ENCODE peak calls at places on chromosomes 4 and X, in nine cellular contexts. One of them, this sample, is unnamed.

GRCh38 chrX:96538104-96538725 is 146.4 kb upstream of the DIAPH2 start:
- DNase-seq in OCI-LY7: no peak
- DNase-seq in esophagus squamous epithelium: no peak
- DNase-seq in A549: no peak
- DNase-seq in colonic mucosa: peak
- DNase-seq in neural progenitor cell: no peak
- DNase-seq in endothelial cell of umbilical vein: no peak
- DNase-seq in tibial artery: no peak
- DNase-seq in H1: no peak
- DNase-seq in this sample: no peak

GRCh38 chrX:124619710-124620109 is 273.3 kb downstream of the SH2D1A start:
- DNase-seq in OCI-LY7: no peak
- DNase-seq in esophagus squamous epithelium: no peak
- DNase-seq in A549: no peak
- DNase-seq in colonic mucosa: no peak
- DNase-seq in neural progenitor cell: no peak
- DNase-seq in endothelial cell of umbilical vein: no peak
- DNase-seq in tibial artery: no peak
- DNase-seq in H1: no peak
- DNase-seq in this sample: no peak

GRCh38 chr4:93897559-93897958 is 69.0 kb downstream of the ATOH1 start:
- DNase-seq in OCI-LY7: peak
- DNase-seq in esophagus squamous epithelium: no peak
- DNase-seq in A549: peak
- DNase-seq in colonic mucosa: no peak
- DNase-seq in neural progenitor cell: no peak
- DNase-seq in endothelial cell of umbilical vein: peak
- DNase-seq in tibial artery: no peak
- DNase-seq in H1: no peak
- DNase-seq in this sample: no peak

GRCh38 chr4:101284546-101284945 is 62.8 kb downstream of the PPP3CA start:
- DNase-seq in OCI-LY7: no peak
- DNase-seq in esophagus squamous epithelium: no peak
- DNase-seq in A549: peak
- DNase-seq in colonic mucosa: no peak
- DNase-seq in neural progenitor cell: no peak
- DNase-seq in endothelial cell of umbilical vein: peak
- DNase-seq in tibial artery: no peak
- DNase-seq in H1: no peak
- DNase-seq in this sample: no peak

GRCh38 chr4:105613326-105613725 is 60.9 kb downstream of the ARHGEF38 start:
- DNase-seq in OCI-LY7: no peak
- DNase-seq in esophagus squamous epithelium: no peak
- DNase-seq in A549: no peak
- DNase-seq in colonic mucosa: no peak
- DNase-seq in neural progenitor cell: no peak
- DNase-seq in endothelial cell of umbilical vein: no peak
- DNase-seq in tibial artery: no peak
- DNase-seq in H1: no peak
- DNase-seq in this sample: no peak

GRCh38 chr4:19947349-19947748 is 304.4 kb upstream of the SLIT2 start:
- DNase-seq in OCI-LY7: no peak
- DNase-seq in esophagus squamous epithelium: no peak
- DNase-seq in A549: no peak
- DNase-seq in colonic mucosa: no peak
- DNase-seq in neural progenitor cell: no peak
- DNase-seq in endothelial cell of umbilical vein: no peak
- DNase-seq in tibial artery: no peak
- DNase-seq in H1: no peak
- DNase-seq in this sample: no peak

GRCh38 chr4:68176500-68176899 is 46.8 kb upstream of the TMPRSS11F start:
- DNase-seq in OCI-LY7: peak
- DNase-seq in esophagus squamous epithelium: no peak
- DNase-seq in A549: no peak
- DNase-seq in colonic mucosa: no peak
- DNase-seq in neural progenitor cell: no peak
- DNase-seq in endothelial cell of umbilical vein: no peak
- DNase-seq in tibial artery: no peak
- DNase-seq in H1: no peak
- DNase-seq in this sample: no peak

GRCh38 chrX:13651150-13651549 is 1.8 kb upstream of the TCEANC start:
- DNase-seq in OCI-LY7: no peak
- DNase-seq in esophagus squamous epithelium: no peak
- DNase-seq in A549: no peak
- DNase-seq in colonic mucosa: no peak
- DNase-seq in neural progenitor cell: no peak
- DNase-seq in endothelial cell of umbilical vein: no peak
- DNase-seq in tibial artery: no peak
- DNase-seq in H1: no peak
- DNase-seq in this sample: no peak

GRCh38 chrX:16462912-16463311 is 187.0 kb upstream of the S100G start:
- DNase-seq in OCI-LY7: no peak
- DNase-seq in esophagus squamous epithelium: no peak
- DNase-seq in A549: no peak
- DNase-seq in colonic mucosa: no peak
- DNase-seq in neural progenitor cell: no peak
- DNase-seq in endothelial cell of umbilical vein: no peak
- DNase-seq in tibial artery: peak
- DNase-seq in H1: no peak
- DNase-seq in this sample: no peak

GRCh38 chrX:16138108-16138427 is 14.7 kb downstream of the GRPR start:
- DNase-seq in OCI-LY7: peak
- DNase-seq in esophagus squamous epithelium: no peak
- DNase-seq in A549: peak
- DNase-seq in colonic mucosa: no peak
- DNase-seq in neural progenitor cell: peak
- DNase-seq in endothelial cell of umbilical vein: peak
- DNase-seq in tibial artery: no peak
- DNase-seq in H1: no peak
- DNase-seq in this sample: no peak

GRCh38 chr4:16024009-16024408 is 59.8 kb downstream of the PROM1 start:
- DNase-seq in OCI-LY7: no peak
- DNase-seq in esophagus squamous epithelium: no peak
- DNase-seq in A549: no peak
- DNase-seq in colonic mucosa: no peak
- DNase-seq in neural progenitor cell: no peak
- DNase-seq in endothelial cell of umbilical vein: peak
- DNase-seq in tibial artery: no peak
- DNase-seq in H1: no peak
- DNase-seq in this sample: no peak

GRCh38 chr4:66300336-66300934 is 630.1 kb upstream of the EPHA5 start:
- DNase-seq in OCI-LY7: no peak
- DNase-seq in esophagus squamous epithelium: no peak
- DNase-seq in A549: no peak
- DNase-seq in colonic mucosa: no peak
- DNase-seq in neural progenitor cell: no peak
- DNase-seq in endothelial cell of umbilical vein: peak
- DNase-seq in tibial artery: no peak
- DNase-seq in H1: no peak
- DNase-seq in this sample: no peak

GRCh38 chr4:73698217-73698616 is 42.2 kb upstream of the CXCL8 start:
- DNase-seq in OCI-LY7: no peak
- DNase-seq in esophagus squamous epithelium: no peak
- DNase-seq in A549: no peak
- DNase-seq in colonic mucosa: no peak
- DNase-seq in neural progenitor cell: peak
- DNase-seq in endothelial cell of umbilical vein: peak
- DNase-seq in tibial artery: no peak
- DNase-seq in H1: no peak
- DNase-seq in this sample: peak

GRCh38 chrX:12955882-12956703 is 18.8 kb upstream of the TMSB4X start:
- DNase-seq in OCI-LY7: peak
- DNase-seq in esophagus squamous epithelium: peak
- DNase-seq in A549: peak
- DNase-seq in colonic mucosa: peak
- DNase-seq in neural progenitor cell: no peak
- DNase-seq in endothelial cell of umbilical vein: peak
- DNase-seq in tibial artery: peak
- DNase-seq in H1: no peak
- DNase-seq in this sample: no peak

GRCh38 chrX:147779173-147779572 is 132.5 kb upstream of the FMR1 start:
- DNase-seq in OCI-LY7: no peak
- DNase-seq in esophagus squamous epithelium: no peak
- DNase-seq in A549: no peak
- DNase-seq in colonic mucosa: no peak
- DNase-seq in neural progenitor cell: no peak
- DNase-seq in endothelial cell of umbilical vein: no peak
- DNase-seq in tibial artery: no peak
- DNase-seq in H1: no peak
- DNase-seq in this sample: no peak

GRCh38 chr4:73828945-73829344 is 7.5 kb upstream of the CXCL6 start:
- DNase-seq in OCI-LY7: no peak
- DNase-seq in esophagus squamous epithelium: no peak
- DNase-seq in A549: no peak
- DNase-seq in colonic mucosa: no peak
- DNase-seq in neural progenitor cell: no peak
- DNase-seq in endothelial cell of umbilical vein: no peak
- DNase-seq in tibial artery: no peak
- DNase-seq in H1: no peak
- DNase-seq in this sample: no peak

DNA sequence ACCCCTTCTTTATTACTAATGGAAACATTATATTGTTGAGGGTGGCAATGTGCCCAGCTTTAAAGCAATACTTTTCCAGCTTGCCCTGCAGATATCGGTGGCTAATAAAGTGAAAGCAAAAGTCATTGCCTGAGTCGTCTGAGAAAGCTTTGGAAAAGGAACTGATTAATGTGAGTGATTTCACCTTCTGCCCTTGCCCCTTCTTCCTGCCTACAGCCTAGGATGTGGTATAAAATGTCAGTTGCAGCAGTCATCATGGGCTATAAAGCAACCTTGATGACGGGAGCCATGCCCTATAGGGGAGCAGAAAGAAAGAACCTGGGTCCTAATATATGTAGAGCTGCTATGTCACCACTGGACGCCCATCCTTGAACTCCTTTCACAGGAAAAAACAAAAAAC is 132.4 kb upstream of the USP9X start:
- DNase-seq in OCI-LY7: no peak
- DNase-seq in esophagus squamous epithelium: no peak
- DNase-seq in A549: no peak
- DNase-seq in colonic mucosa: no peak
- DNase-seq in neural progenitor cell: no peak
- DNase-seq in endothelial cell of umbilical vein: peak
- DNase-seq in tibial artery: no peak
- DNase-seq in H1: no peak
- DNase-seq in this sample: no peak
- H3K4me3 ChIP-seq in OCI-LY7: peak
- H3K4me3 ChIP-seq in esophagus squamous epithelium: peak
- H3K4me3 ChIP-seq in A549: no peak
- H3K4me3 ChIP-seq in colonic mucosa: no peak
- H3K4me3 ChIP-seq in neural progenitor cell: no peak
- H3K4me3 ChIP-seq in endothelial cell of umbilical vein: no peak
- H3K4me3 ChIP-seq in tibial artery: peak
- H3K4me3 ChIP-seq in H1: no peak
- H3K4me3 ChIP-seq in this sample: no peak

GRCh38 chr4:1199556-1200331 is 27.4 kb upstream of the SPON2 start:
- DNase-seq in OCI-LY7: no peak
- DNase-seq in esophagus squamous epithelium: no peak
- DNase-seq in A549: no peak
- DNase-seq in colonic mucosa: peak
- DNase-seq in neural progenitor cell: no peak
- DNase-seq in endothelial cell of umbilical vein: no peak
- DNase-seq in tibial artery: no peak
- DNase-seq in H1: no peak
- DNase-seq in this sample: no peak
- H3K27ac ChIP-seq in OCI-LY7: no peak
- H3K27ac ChIP-seq in esophagus squamous epithelium: peak
- H3K27ac ChIP-seq in A549: no peak
- H3K27ac ChIP-seq in colonic mucosa: peak
- H3K27ac ChIP-seq in neural progenitor cell: no peak
- H3K27ac ChIP-seq in endothelial cell of umbilical vein: no peak
- H3K27ac ChIP-seq in tibial artery: no peak
- H3K27ac ChIP-seq in H1: no peak
- H3K27ac ChIP-seq in this sample: peak

DNA sequence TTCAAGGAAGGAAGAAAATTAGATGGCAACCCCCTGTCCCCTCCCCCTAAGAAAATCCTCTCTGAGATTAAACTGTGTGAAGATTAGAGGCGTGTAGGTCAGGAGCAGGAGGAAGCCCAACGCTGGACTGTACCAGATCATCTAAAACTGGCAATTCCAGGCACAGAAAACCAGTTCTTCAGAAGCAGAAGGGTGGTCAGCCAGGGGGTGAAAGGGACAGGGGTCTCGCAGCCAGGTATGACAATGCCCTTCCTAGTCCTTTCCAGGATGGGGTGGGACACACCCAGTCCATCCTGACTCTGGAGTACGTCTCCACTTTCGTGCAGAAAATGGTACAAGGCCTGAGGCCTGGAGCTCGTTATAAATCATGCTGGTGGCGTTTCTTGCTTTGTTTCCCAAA is 3.3 kb upstream of the RHOH start:
- DNase-seq in OCI-LY7: no peak
- DNase-seq in esophagus squamous epithelium: no peak
- DNase-seq in A549: no peak
- DNase-seq in colonic mucosa: no peak
- DNase-seq in neural progenitor cell: no peak
- DNase-seq in endothelial cell of umbilical vein: no peak
- DNase-seq in tibial artery: no peak
- DNase-seq in H1: no peak
- DNase-seq in this sample: peak
- H3K4me3 ChIP-seq in OCI-LY7: peak
- H3K4me3 ChIP-seq in esophagus squamous epithelium: no peak
- H3K4me3 ChIP-seq in A549: no peak
- H3K4me3 ChIP-seq in colonic mucosa: no peak
- H3K4me3 ChIP-seq in neural progenitor cell: no peak
- H3K4me3 ChIP-seq in endothelial cell of umbilical vein: no peak
- H3K4me3 ChIP-seq in tibial artery: no peak
- H3K4me3 ChIP-seq in H1: no peak
- H3K4me3 ChIP-seq in this sample: no peak

GRCh38 chr4:1169171-1169671 is 3.2 kb downstream of the SPON2 start:
- DNase-seq in OCI-LY7: no peak
- DNase-seq in esophagus squamous epithelium: no peak
- DNase-seq in A549: no peak
- DNase-seq in colonic mucosa: no peak
- DNase-seq in neural progenitor cell: no peak
- DNase-seq in endothelial cell of umbilical vein: no peak
- DNase-seq in tibial artery: peak
- DNase-seq in H1: no peak
- DNase-seq in this sample: peak

GRCh38 chr4:1169691-1170096 is 2.7 kb downstream of the SPON2 start:
- DNase-seq in OCI-LY7: no peak
- DNase-seq in esophagus squamous epithelium: no peak
- DNase-seq in A549: no peak
- DNase-seq in colonic mucosa: no peak
- DNase-seq in neural progenitor cell: no peak
- DNase-seq in endothelial cell of umbilical vein: no peak
- DNase-seq in tibial artery: no peak
- DNase-seq in H1: no peak
- DNase-seq in this sample: peak

GRCh38 chr4:1166509-1167243 is 5.7 kb downstream of the SPON2 start:
- DNase-seq in OCI-LY7: no peak
- DNase-seq in esophagus squamous epithelium: no peak
- DNase-seq in A549: no peak
- DNase-seq in colonic mucosa: no peak
- DNase-seq in neural progenitor cell: no peak
- DNase-seq in endothelial cell of umbilical vein: no peak
- DNase-seq in tibial artery: no peak
- DNase-seq in H1: no peak
- DNase-seq in this sample: no peak

GRCh38 chr4:1167244-1167949 is 5.0 kb downstream of the SPON2 start:
- DNase-seq in OCI-LY7: peak
- DNase-seq in esophagus squamous epithelium: no peak
- DNase-seq in A549: peak
- DNase-seq in colonic mucosa: peak
- DNase-seq in neural progenitor cell: peak
- DNase-seq in endothelial cell of umbilical vein: peak
- DNase-seq in tibial artery: peak
- DNase-seq in H1: peak
- DNase-seq in this sample: peak

GRCh38 chr4:1168291-1169031 is 3.9 kb downstream of the SPON2 start:
- DNase-seq in OCI-LY7: no peak
- DNase-seq in esophagus squamous epithelium: no peak
- DNase-seq in A549: no peak
- DNase-seq in colonic mucosa: no peak
- DNase-seq in neural progenitor cell: no peak
- DNase-seq in endothelial cell of umbilical vein: no peak
- DNase-seq in tibial artery: peak
- DNase-seq in H1: no peak
- DNase-seq in this sample: no peak
- H3K27ac ChIP-seq in OCI-LY7: no peak
- H3K27ac ChIP-seq in esophagus squamous epithelium: peak
- H3K27ac ChIP-seq in A549: no peak
- H3K27ac ChIP-seq in colonic mucosa: no peak
- H3K27ac ChIP-seq in neural progenitor cell: no peak
- H3K27ac ChIP-seq in endothelial cell of umbilical vein: no peak
- H3K27ac ChIP-seq in tibial artery: no peak
- H3K27ac ChIP-seq in H1: no peak
- H3K27ac ChIP-seq in this sample: peak